ENCODE peak calls at places on chromosomes 7 and 10, in eight cellular contexts. A is uterus; Z is testis; B is heart right ventricle; Y is WERI-Rb-1; K is CD8-positive, alpha-beta T cell; V is aorta; C is esophagus squamous epithelium. G is an unnamed sample.

GRCh38 chr10:19488592-19489280 is 327.5 kb upstream of the PLXDC2 start:
- DNase-seq in A (peak; percentile 35), Z (peak; percentile 72), B (peak; percentile 4), Y (no peak), K (no peak), V (peak; percentile 67), C (no peak), G (no peak)

GRCh38 chr7:12067156-12067831 is 143.8 kb upstream of the TMEM106B start:
- DNase-seq in A (peak; percentile 18), Z (peak; percentile 62), B (peak; percentile 26), Y (peak; percentile 59), K (peak; percentile 22), V (no peak), C (no peak), G (peak; percentile 83)

GRCh38 chr7:146378196-146378595 is 261.6 kb downstream of the CNTNAP2 start:
- DNase-seq in A (no peak), Z (no peak), B (no peak), Y (no peak), K (no peak), V (no peak), C (no peak), G (no peak)

GRCh38 chr7:15505761-15506160 is 56.1 kb downstream of the AGMO start:
- DNase-seq in A (no peak), Z (no peak), B (no peak), Y (no peak), K (no peak), V (no peak), C (no peak), G (no peak)

GRCh38 chr7:2044311-2044882 is 188.3 kb downstream of the MAD1L1 start:
- DNase-seq in A (no peak), Z (no peak), B (no peak), Y (no peak), K (no peak), V (peak; percentile 35), C (no peak), G (no peak)

GRCh38 chr10:80464557-80465466 is 10.7 kb downstream of the TSPAN14 start:
- DNase-seq in A (no peak), Z (peak; percentile 45), B (peak; percentile 58), Y (no peak), K (no peak), V (no peak), C (no peak), G (no peak)

GRCh38 chr7:75734586-75735047 is 4.1 kb downstream of the HIP1 start:
- DNase-seq in A (peak; percentile 17), Z (no peak), B (no peak), Y (peak; percentile 84), K (no peak), V (no peak), C (no peak), G (no peak)

GRCh38 chr7:1948377-1948796 is 278.3 kb downstream of the ELFN1 start:
- DNase-seq in A (no peak), Z (no peak), B (no peak), Y (peak; percentile 36), K (no peak), V (peak; percentile 42), C (no peak), G (no peak)

GRCh38 chr7:89002942-89003618 is 207.5 kb upstream of the TEX47 start:
- DNase-seq in A (no peak), Z (no peak), B (no peak), Y (no peak), K (no peak), V (no peak), C (no peak), G (no peak)

GRCh38 chr10:97065128-97065527 is 120.6 kb downstream of the SLIT1 start:
- DNase-seq in A (no peak), Z (no peak), B (no peak), Y (no peak), K (no peak), V (no peak), C (no peak), G (peak; percentile 68)

GRCh38 chr10:154348-154747 is 19.1 kb downstream of the ZMYND11 start:
- DNase-seq in A (no peak), Z (no peak), B (no peak), Y (no peak), K (no peak), V (no peak), C (no peak), G (no peak)

GRCh38 chr10:152915-153314 is 17.7 kb downstream of the ZMYND11 start:
- DNase-seq in A (no peak), Z (no peak), B (no peak), Y (no peak), K (no peak), V (no peak), C (no peak), G (no peak)
- H3K36me3 ChIP-seq in A (no peaks in the 10 kb centered on the region), Z (no peaks in the 10 kb centered on the region), B (no peaks in the 10 kb centered on the region), Y (no peaks in the 10 kb centered on the region), K (no peaks in the 10 kb centered on the region), V (no peaks in the 10 kb centered on the region), C (peaks cover 4% of the 10 kb centered on the region), G (no peaks in the 10 kb centered on the region)

GRCh38 chr7:36406156-36406555 is 16.5 kb downstream of the ANLN start:
- DNase-seq in A (no peak), Z (no peak), B (no peak), Y (no peak), K (no peak), V (no peak), C (no peak), G (no peak)
- H3K36me3 ChIP-seq in A (no peaks in the 10 kb centered on the region), Z (no peaks in the 10 kb centered on the region), B (no peaks in the 10 kb centered on the region), Y (peaks cover 85% of the 10 kb centered on the region), K (no peaks in the 10 kb centered on the region), V (no peaks in the 10 kb centered on the region), C (peaks cover 9% of the 10 kb centered on the region), G (peaks cover 79% of the 10 kb centered on the region)

DNA sequence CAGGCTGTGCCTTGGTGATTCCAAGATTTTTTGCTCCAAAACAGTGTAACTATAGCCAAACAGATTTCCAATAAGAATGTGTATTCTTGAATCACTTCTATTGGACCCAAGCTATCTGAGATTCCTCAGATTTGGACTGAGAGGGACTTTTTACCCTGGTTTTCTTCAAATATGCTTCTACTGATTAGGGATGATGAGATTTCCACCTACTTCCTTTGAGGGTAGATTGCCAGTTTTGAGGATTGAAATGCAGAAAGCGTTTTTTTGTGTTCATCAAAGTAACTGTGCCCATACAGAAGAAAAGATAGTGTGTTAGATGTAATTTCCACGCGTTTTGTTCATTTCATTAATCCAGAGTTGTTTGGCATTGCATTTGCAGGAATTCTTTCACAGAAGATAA is 144.9 kb downstream of the CPED1 start:
- DNase-seq in A (no peak), Z (no peak), B (no peak), Y (no peak), K (no peak), V (no peak), C (no peak), G (no peak)
- H3K36me3 ChIP-seq in A (no peaks in the 10 kb centered on the region), Z (no peaks in the 10 kb centered on the region), B (peaks cover 95% of the 10 kb centered on the region), Y (no peaks in the 10 kb centered on the region), K (no peaks in the 10 kb centered on the region), V (peaks cover 2% of the 10 kb centered on the region), C (peaks cover 6% of the 10 kb centered on the region), G (no peaks in the 10 kb centered on the region)

DNA sequence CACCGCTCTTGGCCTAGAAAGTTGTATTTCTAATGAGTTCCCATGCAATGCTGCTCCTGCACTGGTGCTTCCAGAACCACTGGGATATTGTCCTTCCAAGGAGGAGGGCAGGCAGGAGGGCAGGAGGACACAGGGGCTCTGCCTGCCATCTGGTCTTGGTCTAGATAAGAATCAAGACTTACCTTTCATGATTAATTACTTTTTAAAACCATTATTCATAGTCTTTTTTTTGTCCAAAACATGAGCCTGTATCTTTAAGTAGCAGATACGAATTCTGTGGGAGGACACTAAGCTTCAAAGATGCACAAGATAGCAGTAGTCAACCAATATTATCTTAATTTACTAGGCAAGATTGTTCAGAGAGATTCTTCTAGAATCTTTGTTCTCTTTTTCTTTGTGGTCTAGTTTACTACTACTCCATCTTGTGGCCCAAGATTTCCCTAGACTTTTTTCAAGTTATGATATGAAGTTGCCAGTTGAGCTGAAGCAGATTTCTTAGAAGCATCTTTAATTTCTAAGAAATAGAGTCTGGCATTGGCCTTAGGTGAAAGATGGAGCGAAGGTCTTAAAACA is 57.6 kb downstream of the RBM33 start:
- DNase-seq in A (no peak), Z (no peak), B (no peak), Y (no peak), K (no peak), V (no peak), C (no peak), G (no peak)
- H3K36me3 ChIP-seq in A (no peaks in the 10 kb centered on the region), Z (no peaks in the 10 kb centered on the region), B (peaks cover 63% of the 10 kb centered on the region), Y (peaks cover 67% of the 10 kb centered on the region), K (peaks cover 34% of the 10 kb centered on the region), V (peaks cover 4% of the 10 kb centered on the region), C (peaks cover 72% of the 10 kb centered on the region), G (peaks cover 25% of the 10 kb centered on the region)

GRCh38 chr7:43876266-43876665 is 6.9 kb upstream of the MRPS24 start:
- DNase-seq in A (no peak), Z (no peak), B (no peak), Y (no peak), K (no peak), V (no peak), C (no peak), G (no peak)
- H3K36me3 ChIP-seq in A (no peaks in the 10 kb centered on the region), Z (no peaks in the 10 kb centered on the region), B (peaks cover 62% of the 10 kb centered on the region), Y (peaks cover 47% of the 10 kb centered on the region), K (peaks cover 43% of the 10 kb centered on the region), V (no peaks in the 10 kb centered on the region), C (peaks cover 66% of the 10 kb centered on the region), G (peaks cover 48% of the 10 kb centered on the region)

GRCh38 chr10:79285315-79286185 is 61.7 kb upstream of the PPIF start:
- DNase-seq in A (no peak), Z (no peak), B (no peak), Y (no peak), K (no peak), V (no peak), C (no peak), G (no peak)

GRCh38 chr10:79289801-79290200 is 57.5 kb upstream of the PPIF start:
- DNase-seq in A (no peak), Z (no peak), B (no peak), Y (no peak), K (no peak), V (no peak), C (no peak), G (peak; percentile 42)

GRCh38 chr10:79284158-79284871 is 63.0 kb upstream of the PPIF start:
- DNase-seq in A (no peak), Z (no peak), B (no peak), Y (no peak), K (no peak), V (no peak), C (no peak), G (peak; percentile 43)

GRCh38 chr10:79287973-79288715 is 59.1 kb upstream of the PPIF start:
- DNase-seq in A (no peak), Z (no peak), B (no peak), Y (no peak), K (no peak), V (no peak), C (no peak), G (no peak)

GRCh38 chr10:79286318-79286951 is 60.8 kb upstream of the PPIF start:
- DNase-seq in A (no peak), Z (peak; percentile 72), B (peak; percentile 57), Y (no peak), K (peak; percentile 53), V (peak; percentile 91), C (peak; percentile 77), G (no peak)
- H3K36me3 ChIP-seq in A (no peaks in the 10 kb centered on the region), Z (no peaks in the 10 kb centered on the region), B (peaks cover 84% of the 10 kb centered on the region), Y (peaks cover 70% of the 10 kb centered on the region), K (no peaks in the 10 kb centered on the region), V (no peaks in the 10 kb centered on the region), C (peaks cover 94% of the 10 kb centered on the region), G (peaks cover 9% of the 10 kb centered on the region)

G was measured in PC-3.